ENCODE peak calls at places on chromosomes 11 and 22, in four cellular contexts. One of them, this sample, is unnamed.

GRCh38 chr22:17130199-17130598 is 9.0 kb upstream of the TMEM121B start:
- DNase-seq in A549: no peak
- DNase-seq in HepG2: no peak
- DNase-seq in GM12878: no peak
- DNase-seq in this sample: no peak

GRCh38 chr11:2419638-2420501 is 19.3 kb downstream of the TSSC4 start:
- DNase-seq in A549: peak
- DNase-seq in HepG2: peak
- DNase-seq in GM12878: peak
- DNase-seq in this sample: peak

GRCh38 chr11:116461789-116462188 is 311.0 kb downstream of the BUD13 start:
- DNase-seq in A549: no peak
- DNase-seq in HepG2: no peak
- DNase-seq in GM12878: no peak
- DNase-seq in this sample: no peak

GRCh38 chr11:71311176-71311925 is 59.0 kb upstream of the SHANK2 start:
- DNase-seq in A549: no peak
- DNase-seq in HepG2: no peak
- DNase-seq in GM12878: no peak
- DNase-seq in this sample: no peak

GRCh38 chr11:66317766-66318575 is 1.1 kb upstream of the CD248 start:
- DNase-seq in A549: no peak
- DNase-seq in HepG2: peak
- DNase-seq in GM12878: no peak
- DNase-seq in this sample: no peak

GRCh38 chr11:8261921-8262551 is 1.6 kb downstream of the LMO1 start:
- DNase-seq in A549: no peak
- DNase-seq in HepG2: no peak
- DNase-seq in GM12878: no peak
- DNase-seq in this sample: no peak

GRCh38 chr11:108609681-108610080 is 16.1 kb upstream of the EXPH5 start:
- DNase-seq in A549: no peak
- DNase-seq in HepG2: no peak
- DNase-seq in GM12878: no peak
- DNase-seq in this sample: no peak

GRCh38 chr22:30261134-30261533 is 5.5 kb downstream of the OSM start:
- DNase-seq in A549: no peak
- DNase-seq in HepG2: peak
- DNase-seq in GM12878: no peak
- DNase-seq in this sample: no peak

GRCh38 chr11:7543302-7543701 is 29.5 kb downstream of the PPFIBP2 start:
- DNase-seq in A549: no peak
- DNase-seq in HepG2: no peak
- DNase-seq in GM12878: no peak
- DNase-seq in this sample: no peak

GRCh38 chr11:118156531-118157185 is 4.0 kb upstream of the SCN4B start:
- DNase-seq in A549: peak
- DNase-seq in HepG2: no peak
- DNase-seq in GM12878: no peak
- DNase-seq in this sample: peak

GRCh38 chr11:117984471-117984870 is 1.7 kb upstream of the IL10RA start:
- DNase-seq in A549: no peak
- DNase-seq in HepG2: no peak
- DNase-seq in GM12878: no peak
- DNase-seq in this sample: no peak

GRCh38 chr11:131037873-131038272 is 121.6 kb upstream of the SNX19 start:
- DNase-seq in A549: no peak
- DNase-seq in HepG2: no peak
- DNase-seq in GM12878: no peak
- DNase-seq in this sample: no peak

GRCh38 chr11:126403658-126404057 is 48.2 kb downstream of the ST3GAL4 start:
- DNase-seq in A549: no peak
- DNase-seq in HepG2: no peak
- DNase-seq in GM12878: peak
- DNase-seq in this sample: no peak

GRCh38 chr11:73387594-73388021 is 11.4 kb downstream of the RELT start:
- DNase-seq in A549: no peak
- DNase-seq in HepG2: no peak
- DNase-seq in GM12878: no peak
- DNase-seq in this sample: no peak

DNA sequence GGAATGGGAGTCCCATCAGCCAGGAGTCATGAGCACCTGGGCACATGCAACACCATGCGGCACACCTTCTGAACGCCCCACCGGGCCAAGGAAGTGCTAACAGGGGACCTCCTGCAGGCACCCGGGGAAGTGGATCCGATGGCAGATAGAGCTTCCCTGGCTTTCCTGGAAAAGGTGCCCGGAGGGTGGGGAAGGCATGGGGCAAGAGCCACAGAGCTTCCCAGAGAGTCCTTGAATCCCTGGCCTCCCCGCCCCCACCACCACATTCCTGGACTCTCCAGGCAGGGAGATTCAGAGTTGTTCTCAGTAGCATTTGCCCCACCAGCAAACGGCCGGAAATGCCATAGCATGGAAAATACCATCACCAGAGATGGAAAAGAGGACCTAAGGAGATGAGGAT is 8.3 kb downstream of the TRIM29 start:
- DNase-seq in A549: no peak
- DNase-seq in HepG2: no peak
- DNase-seq in GM12878: no peak
- DNase-seq in this sample: no peak
- TF ChIP-seq RAD21 in A549: no peak
- TF ChIP-seq RAD21 in HepG2: no peak
- TF ChIP-seq RAD21 in GM12878: no peak
- TF ChIP-seq RAD21 in this sample: no peak

GRCh38 chr11:113242767-113243397 is 71.5 kb upstream of the TTC12 start:
- DNase-seq in A549: no peak
- DNase-seq in HepG2: no peak
- DNase-seq in GM12878: no peak
- DNase-seq in this sample: no peak
- TF ChIP-seq MYC in A549: no peak
- TF ChIP-seq MYC in HepG2: no peak
- TF ChIP-seq MYC in GM12878: no peak
- TF ChIP-seq MYC in this sample: no peak

DNA sequence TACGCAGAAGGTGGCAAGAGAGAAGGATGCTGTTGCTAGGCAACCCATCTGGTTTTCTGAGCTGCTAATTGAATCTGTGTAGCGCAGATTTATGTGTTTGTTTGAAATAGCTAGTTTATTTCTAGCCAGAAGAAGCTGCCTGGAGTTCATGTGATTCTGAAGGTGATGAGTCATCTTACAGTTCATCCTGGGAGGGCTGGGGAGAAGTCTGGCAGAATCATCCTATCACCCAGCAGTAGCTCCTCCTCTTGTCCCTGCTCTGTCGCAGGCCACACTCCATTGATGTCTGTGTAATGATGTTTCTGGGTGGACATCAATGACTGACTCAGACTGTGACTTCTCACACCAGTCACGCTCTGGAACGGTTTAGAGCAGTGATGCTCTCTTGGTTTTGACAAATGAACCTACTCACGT is 4.8 kb upstream of the FBXO7 start:
- DNase-seq in A549: peak
- DNase-seq in HepG2: no peak
- DNase-seq in GM12878: no peak
- DNase-seq in this sample: peak
- TF ChIP-seq RAD21 in A549: no peak
- TF ChIP-seq RAD21 in HepG2: no peak
- TF ChIP-seq RAD21 in GM12878: no peak
- TF ChIP-seq RAD21 in this sample: no peak

GRCh38 chr22:18955696-18956095 is 19.6 kb upstream of the PRODH start:
- DNase-seq in A549: no peak
- DNase-seq in HepG2: no peak
- DNase-seq in GM12878: no peak
- DNase-seq in this sample: no peak

GRCh38 chr22:18952022-18952421 is 15.9 kb upstream of the PRODH start:
- DNase-seq in A549: no peak
- DNase-seq in HepG2: no peak
- DNase-seq in GM12878: no peak
- DNase-seq in this sample: no peak

GRCh38 chr22:18950141-18950540 is 14.0 kb upstream of the PRODH start:
- DNase-seq in A549: no peak
- DNase-seq in HepG2: no peak
- DNase-seq in GM12878: no peak
- DNase-seq in this sample: no peak

GRCh38 chr22:18954941-18955571 is 19.0 kb upstream of the PRODH start:
- DNase-seq in A549: no peak
- DNase-seq in HepG2: no peak
- DNase-seq in GM12878: no peak
- DNase-seq in this sample: no peak

DNA sequence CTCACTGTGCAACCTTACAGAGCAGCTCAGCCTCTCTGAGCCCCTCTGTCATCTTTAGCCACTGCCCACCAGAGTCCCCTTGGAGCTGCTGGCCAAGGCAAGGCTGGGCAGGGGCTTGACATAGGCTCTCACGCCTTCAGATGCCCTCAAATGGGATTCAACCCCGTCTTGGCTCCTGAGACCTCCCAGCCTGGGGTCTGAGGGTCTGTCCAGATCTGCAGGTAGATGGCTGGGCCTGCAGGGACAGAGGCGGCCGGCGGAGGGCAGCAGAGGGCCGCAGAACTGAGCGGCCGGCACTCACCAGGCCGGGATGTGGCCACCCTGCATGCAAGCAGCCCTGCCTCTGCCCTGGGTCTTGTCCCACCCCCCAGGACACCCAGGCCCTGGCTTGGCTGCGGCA is 18.2 kb upstream of the PRODH start:
- DNase-seq in A549: peak
- DNase-seq in HepG2: peak
- DNase-seq in GM12878: no peak
- DNase-seq in this sample: peak
- TF ChIP-seq MYC in A549: no peak
- TF ChIP-seq MYC in HepG2: no peak
- TF ChIP-seq MYC in GM12878: no peak
- TF ChIP-seq MYC in this sample: no peak